ENCODE peak calls at places on chromosomes 12 and 14, in five cellular contexts. One of them, this sample, is unnamed.

GRCh38 chr14:63727736-63728728 is at the start of gene SGPP1:
- DNase-seq in cardiac fibroblast: peak
- DNase-seq in MM.1S: peak
- DNase-seq in progenitor cell of endocrine pancreas: peak
- DNase-seq in PC-3: peak
- DNase-seq in this sample: peak

GRCh38 chr12:49342914-49343731 is 3.6 kb upstream of the DNAJC22 start:
- DNase-seq in cardiac fibroblast: no peak
- DNase-seq in MM.1S: no peak
- DNase-seq in progenitor cell of endocrine pancreas: no peak
- DNase-seq in PC-3: no peak
- DNase-seq in this sample: no peak

GRCh38 chr12:13000616-13000934 is 510 bp upstream of the HEBP1 start:
- DNase-seq in cardiac fibroblast: no peak
- DNase-seq in MM.1S: no peak
- DNase-seq in progenitor cell of endocrine pancreas: no peak
- DNase-seq in PC-3: peak
- DNase-seq in this sample: no peak

GRCh38 chr12:55829967-55830600 is 697 bp upstream of the DNAJC14 start:
- DNase-seq in cardiac fibroblast: no peak
- DNase-seq in MM.1S: no peak
- DNase-seq in progenitor cell of endocrine pancreas: peak
- DNase-seq in PC-3: peak
- DNase-seq in this sample: no peak

GRCh38 chr14:35420036-35420811 is 15.7 kb upstream of the NFKBIA start:
- DNase-seq in cardiac fibroblast: peak
- DNase-seq in MM.1S: no peak
- DNase-seq in progenitor cell of endocrine pancreas: no peak
- DNase-seq in PC-3: peak
- DNase-seq in this sample: no peak

GRCh38 chr14:105173901-105174894 is 5.6 kb upstream of the JAG2 start:
- DNase-seq in cardiac fibroblast: no peak
- DNase-seq in MM.1S: no peak
- DNase-seq in progenitor cell of endocrine pancreas: no peak
- DNase-seq in PC-3: no peak
- DNase-seq in this sample: no peak

GRCh38 chr14:99164712-99165111 is 107.3 kb downstream of the BCL11B start:
- DNase-seq in cardiac fibroblast: no peak
- DNase-seq in MM.1S: no peak
- DNase-seq in progenitor cell of endocrine pancreas: no peak
- DNase-seq in PC-3: no peak
- DNase-seq in this sample: no peak

GRCh38 chr12:8037947-8038346 is 5.4 kb downstream of the FOXJ2 start:
- DNase-seq in cardiac fibroblast: no peak
- DNase-seq in MM.1S: no peak
- DNase-seq in progenitor cell of endocrine pancreas: no peak
- DNase-seq in PC-3: no peak
- DNase-seq in this sample: no peak

GRCh38 chr14:80388980-80389711 is 177.8 kb upstream of the DIO2 start:
- DNase-seq in cardiac fibroblast: peak
- DNase-seq in MM.1S: no peak
- DNase-seq in progenitor cell of endocrine pancreas: no peak
- DNase-seq in PC-3: peak
- DNase-seq in this sample: no peak

GRCh38 chr12:102300824-102301461 is 103.3 kb upstream of the PMCH start:
- DNase-seq in cardiac fibroblast: peak
- DNase-seq in MM.1S: peak
- DNase-seq in progenitor cell of endocrine pancreas: no peak
- DNase-seq in PC-3: peak
- DNase-seq in this sample: no peak

GRCh38 chr12:1810201-1810930 is 10.0 kb upstream of the LRTM2 start:
- DNase-seq in cardiac fibroblast: peak
- DNase-seq in MM.1S: no peak
- DNase-seq in progenitor cell of endocrine pancreas: no peak
- DNase-seq in PC-3: no peak
- DNase-seq in this sample: no peak

GRCh38 chr12:56590237-56590830 is 39.8 kb downstream of the BAZ2A start:
- DNase-seq in cardiac fibroblast: peak
- DNase-seq in MM.1S: peak
- DNase-seq in progenitor cell of endocrine pancreas: no peak
- DNase-seq in PC-3: peak
- DNase-seq in this sample: no peak

GRCh38 chr14:60188115-60188514 is 22.9 kb upstream of the DHRS7 start:
- DNase-seq in cardiac fibroblast: peak
- DNase-seq in MM.1S: no peak
- DNase-seq in progenitor cell of endocrine pancreas: no peak
- DNase-seq in PC-3: peak
- DNase-seq in this sample: no peak

GRCh38 chr14:103576371-103577024 is 13.7 kb downstream of the COA8 start:
- DNase-seq in cardiac fibroblast: peak
- DNase-seq in MM.1S: no peak
- DNase-seq in progenitor cell of endocrine pancreas: no peak
- DNase-seq in PC-3: peak
- DNase-seq in this sample: peak

GRCh38 chr14:52043690-52044089 is 25.2 kb downstream of the NID2 start:
- DNase-seq in cardiac fibroblast: peak
- DNase-seq in MM.1S: no peak
- DNase-seq in progenitor cell of endocrine pancreas: peak
- DNase-seq in PC-3: peak
- DNase-seq in this sample: no peak

GRCh38 chr12:43880547-43880946 is 44.7 kb downstream of the TMEM117 start:
- DNase-seq in cardiac fibroblast: no peak
- DNase-seq in MM.1S: no peak
- DNase-seq in progenitor cell of endocrine pancreas: no peak
- DNase-seq in PC-3: no peak
- DNase-seq in this sample: no peak

GRCh38 chr12:26830783-26831601 is 2.0 kb downstream of the ITPR2 start:
- DNase-seq in cardiac fibroblast: no peak
- DNase-seq in MM.1S: no peak
- DNase-seq in progenitor cell of endocrine pancreas: no peak
- DNase-seq in PC-3: no peak
- DNase-seq in this sample: no peak

GRCh38 chr14:55781046-55781445 is 201.0 kb downstream of the KTN1 start:
- DNase-seq in cardiac fibroblast: peak
- DNase-seq in MM.1S: no peak
- DNase-seq in progenitor cell of endocrine pancreas: no peak
- DNase-seq in PC-3: no peak
- DNase-seq in this sample: no peak

GRCh38 chr14:77125275-77126073 is 16.1 kb downstream of the ZDHHC22 start:
- DNase-seq in cardiac fibroblast: no peak
- DNase-seq in MM.1S: no peak
- DNase-seq in progenitor cell of endocrine pancreas: no peak
- DNase-seq in PC-3: no peak
- DNase-seq in this sample: no peak

GRCh38 chr14:23094666-23095195 is at the start of gene ACIN1:
- DNase-seq in cardiac fibroblast: peak
- DNase-seq in MM.1S: peak
- DNase-seq in progenitor cell of endocrine pancreas: peak
- DNase-seq in PC-3: peak
- DNase-seq in this sample: peak

GRCh38 chr14:101559624-101560533 is 1.4 kb upstream of the DIO3 start:
- DNase-seq in cardiac fibroblast: peak
- DNase-seq in MM.1S: no peak
- DNase-seq in progenitor cell of endocrine pancreas: peak
- DNase-seq in PC-3: peak
- DNase-seq in this sample: no peak

GRCh38 chr14:101561145-101561896 is at the start of gene DIO3:
- DNase-seq in cardiac fibroblast: no peak
- DNase-seq in MM.1S: no peak
- DNase-seq in progenitor cell of endocrine pancreas: peak
- DNase-seq in PC-3: peak
- DNase-seq in this sample: no peak

GRCh38 chr14:101559250-101559623 is 2.1 kb upstream of the DIO3 start:
- DNase-seq in cardiac fibroblast: no peak
- DNase-seq in MM.1S: no peak
- DNase-seq in progenitor cell of endocrine pancreas: no peak
- DNase-seq in PC-3: no peak
- DNase-seq in this sample: no peak

GRCh38 chr14:101561897-101562490 is 699 bp downstream of the DIO3 start:
- DNase-seq in cardiac fibroblast: no peak
- DNase-seq in MM.1S: no peak
- DNase-seq in progenitor cell of endocrine pancreas: no peak
- DNase-seq in PC-3: no peak
- DNase-seq in this sample: no peak

GRCh38 chr14:101560534-101561113 is 671 bp upstream of the DIO3 start:
- DNase-seq in cardiac fibroblast: no peak
- DNase-seq in MM.1S: no peak
- DNase-seq in progenitor cell of endocrine pancreas: no peak
- DNase-seq in PC-3: no peak
- DNase-seq in this sample: no peak
- TF ChIP-seq CTCF in cardiac fibroblast: no peak
- TF ChIP-seq CTCF in MM.1S: no peak
- TF ChIP-seq CTCF in progenitor cell of endocrine pancreas: no peak
- TF ChIP-seq CTCF in PC-3: no peak
- TF ChIP-seq CTCF in this sample: no peak

DNA sequence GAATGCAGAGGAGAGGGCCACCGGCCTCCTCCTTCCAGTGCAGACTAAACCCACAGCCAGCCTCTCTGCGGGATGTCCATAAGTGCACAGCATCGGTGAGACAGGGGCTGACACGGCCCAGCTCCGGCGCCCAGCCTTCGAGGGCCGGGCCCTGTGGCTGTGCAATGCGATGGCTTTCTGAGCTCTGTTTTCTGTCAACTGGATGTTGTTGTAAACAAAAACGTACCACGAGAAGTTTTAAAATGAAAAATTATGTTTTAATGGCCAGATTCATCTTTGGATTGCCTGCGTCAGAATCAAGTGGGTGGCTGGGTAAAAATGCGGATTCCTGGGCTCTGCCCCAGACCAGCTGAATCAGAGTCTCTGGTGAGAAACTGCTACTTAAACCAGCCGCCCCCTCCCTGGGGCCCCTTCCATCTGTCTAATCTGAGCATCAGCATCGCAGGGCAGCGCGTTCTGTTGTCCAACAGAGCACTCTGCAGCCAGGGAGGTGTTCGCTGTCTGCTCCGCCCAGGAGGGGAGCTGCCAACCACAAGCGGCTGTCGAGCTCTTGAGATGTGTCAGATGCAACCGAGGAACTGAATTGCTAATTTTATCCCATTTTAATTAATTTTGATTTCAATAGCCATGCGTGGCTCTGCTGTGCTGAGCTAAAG is 133.4 kb downstream of the RFLNA start:
- DNase-seq in cardiac fibroblast: peak
- DNase-seq in MM.1S: no peak
- DNase-seq in progenitor cell of endocrine pancreas: no peak
- DNase-seq in PC-3: no peak
- DNase-seq in this sample: no peak
- TF ChIP-seq CTCF in cardiac fibroblast: no peak
- TF ChIP-seq CTCF in MM.1S: no peak
- TF ChIP-seq CTCF in progenitor cell of endocrine pancreas: no peak
- TF ChIP-seq CTCF in PC-3: no peak
- TF ChIP-seq CTCF in this sample: no peak

GRCh38 chr12:122895757-122896636 is at the start of gene VPS37B:
- DNase-seq in cardiac fibroblast: peak
- DNase-seq in MM.1S: peak
- DNase-seq in progenitor cell of endocrine pancreas: peak
- DNase-seq in PC-3: peak
- DNase-seq in this sample: peak
- TF ChIP-seq CTCF in cardiac fibroblast: no peak
- TF ChIP-seq CTCF in MM.1S: no peak
- TF ChIP-seq CTCF in progenitor cell of endocrine pancreas: no peak
- TF ChIP-seq CTCF in PC-3: no peak
- TF ChIP-seq CTCF in this sample: no peak

GRCh38 chr12:122946690-122947271 is 19.5 kb downstream of the ABCB9 start:
- DNase-seq in cardiac fibroblast: peak
- DNase-seq in MM.1S: no peak
- DNase-seq in progenitor cell of endocrine pancreas: no peak
- DNase-seq in PC-3: peak
- DNase-seq in this sample: peak
- TF ChIP-seq CTCF in cardiac fibroblast: peak
- TF ChIP-seq CTCF in MM.1S: no peak
- TF ChIP-seq CTCF in progenitor cell of endocrine pancreas: no peak
- TF ChIP-seq CTCF in PC-3: peak
- TF ChIP-seq CTCF in this sample: no peak

GRCh38 chr12:79174656-79175055 is 310.1 kb downstream of the SYT1 start:
- DNase-seq in cardiac fibroblast: peak
- DNase-seq in MM.1S: peak
- DNase-seq in progenitor cell of endocrine pancreas: no peak
- DNase-seq in PC-3: peak
- DNase-seq in this sample: no peak
- TF ChIP-seq CTCF in cardiac fibroblast: peak
- TF ChIP-seq CTCF in MM.1S: peak
- TF ChIP-seq CTCF in progenitor cell of endocrine pancreas: peak
- TF ChIP-seq CTCF in PC-3: peak
- TF ChIP-seq CTCF in this sample: no peak

GRCh38 chr12:124370384-124370783 is 75.5 kb downstream of the RFLNA start:
- DNase-seq in cardiac fibroblast: no peak
- DNase-seq in MM.1S: no peak
- DNase-seq in progenitor cell of endocrine pancreas: no peak
- DNase-seq in PC-3: no peak
- DNase-seq in this sample: no peak

GRCh38 chr12:124369055-124369900 is 74.4 kb downstream of the RFLNA start:
- DNase-seq in cardiac fibroblast: peak
- DNase-seq in MM.1S: no peak
- DNase-seq in progenitor cell of endocrine pancreas: no peak
- DNase-seq in PC-3: peak
- DNase-seq in this sample: peak

GRCh38 chr12:124370851-124371250 is 76.0 kb downstream of the RFLNA start:
- DNase-seq in cardiac fibroblast: no peak
- DNase-seq in MM.1S: no peak
- DNase-seq in progenitor cell of endocrine pancreas: no peak
- DNase-seq in PC-3: no peak
- DNase-seq in this sample: no peak

GRCh38 chr12:124369901-124370378 is 75.0 kb downstream of the RFLNA start:
- DNase-seq in cardiac fibroblast: no peak
- DNase-seq in MM.1S: no peak
- DNase-seq in progenitor cell of endocrine pancreas: no peak
- DNase-seq in PC-3: no peak
- DNase-seq in this sample: no peak

DNA sequence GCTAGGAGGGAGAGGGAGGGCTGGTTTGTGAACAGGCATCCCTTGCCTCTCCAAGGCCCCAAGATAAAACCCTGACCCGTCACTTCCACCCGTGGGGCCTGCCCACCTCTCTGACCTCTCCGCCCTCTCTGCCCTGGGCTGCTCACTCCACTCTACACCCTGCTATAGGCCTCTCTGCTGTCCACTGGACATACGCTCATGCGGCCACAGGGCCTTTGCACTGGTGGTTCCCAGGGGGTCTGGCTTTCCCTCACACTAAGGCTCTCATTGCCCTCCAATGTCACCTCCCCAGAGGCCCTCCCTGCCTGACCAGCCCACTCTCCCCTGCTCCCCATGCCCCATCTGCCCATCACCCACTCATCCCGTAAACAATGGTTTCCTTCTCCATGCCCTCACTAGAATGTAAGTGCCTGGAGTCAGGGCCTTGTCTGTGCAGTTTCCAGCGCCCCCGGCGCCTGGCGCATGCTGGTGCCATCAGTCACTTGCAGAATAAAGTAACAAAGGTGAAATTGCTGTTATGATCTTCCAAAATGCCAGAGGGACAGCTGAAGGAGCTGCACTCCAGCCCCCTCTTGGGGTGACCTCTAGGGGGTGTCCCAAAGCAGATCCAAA is 73.6 kb downstream of the RFLNA start:
- DNase-seq in cardiac fibroblast: no peak
- DNase-seq in MM.1S: no peak
- DNase-seq in progenitor cell of endocrine pancreas: no peak
- DNase-seq in PC-3: no peak
- DNase-seq in this sample: no peak
- TF ChIP-seq CTCF in cardiac fibroblast: no peak
- TF ChIP-seq CTCF in MM.1S: no peak
- TF ChIP-seq CTCF in progenitor cell of endocrine pancreas: no peak
- TF ChIP-seq CTCF in PC-3: peak
- TF ChIP-seq CTCF in this sample: no peak

This sample was measured in omental fat pad.